ENCODE peak calls at places on chromosomes 2 and 18, in six cellular contexts. S is heart right ventricle; A is PC-3; T is choroid plexus epithelial cell; R is fibroblast of mammary gland; C is CD4-positive, alpha-beta memory T cell. K is an unnamed sample.
A peak's percentile ranks its signal among the peaks of the same experiment; 100 is the strongest.

GRCh38 chr18:10015941-10016819 is 102.4 kb downstream of the VAPA start:
- DNase-seq in A (peak; percentile 63), S (no peak), T (peak; percentile 96), R (peak; percentile 97), C (no peak), K (no peak)

GRCh38 chr2:206918258-206918657 is 21.1 kb upstream of the CPO start:
- DNase-seq in A (no peak), T (no peak), R (no peak), S (no peak), C (no peak), K (no peak)

GRCh38 chr2:32977228-32977758 is 30.5 kb downstream of the LTBP1 start:
- DNase-seq in A (peak; percentile 95), C (no peak), T (peak; percentile 24), R (peak; percentile 63), S (peak; percentile 85), K (no peak)

GRCh38 chr2:159600752-159601151 is 15.6 kb downstream of the BAZ2B start:
- DNase-seq in T (peak; percentile 69), C (no peak), R (peak; percentile 72), S (no peak), A (peak; percentile 92), K (no peak)

GRCh38 chr18:8960740-8961657 is 141.5 kb upstream of the NDUFV2 start:
- DNase-seq in S (no peak), A (peak; percentile 86), R (peak; percentile 85), T (peak; percentile 90), C (no peak), K (no peak)

GRCh38 chr2:26169226-26169625 is 3.7 kb upstream of the GAREM2 start:
- DNase-seq in T (no peak), A (no peak), R (no peak), S (no peak), C (no peak), K (no peak)

GRCh38 chr18:72871091-72871490 is 3.3 kb upstream of the NETO1 start:
- DNase-seq in S (no peak), C (no peak), T (peak; percentile 60), R (peak; percentile 60), A (peak; percentile 81), K (no peak)

GRCh38 chr2:71605173-71605641 is 151.8 kb downstream of the DYSF start:
- DNase-seq in R (no peak), S (no peak), C (no peak), T (no peak), A (no peak), K (peak; percentile 22)

GRCh38 chr2:96205888-96206287 is 2.7 kb downstream of the STARD7 start:
- DNase-seq in R (peak; percentile 88), A (peak; percentile 78), C (no peak), S (no peak), T (peak; percentile 38), K (no peak)

GRCh38 chr2:24824966-24825882 is 32.0 kb downstream of the CENPO start:
- DNase-seq in T (no peak), A (peak; percentile 20), R (peak; percentile 36), S (no peak), C (peak; percentile 45), K (no peak)

GRCh38 chr2:16124881-16125613 is 184.7 kb downstream of the MYCN start:
- DNase-seq in A (no peak), T (no peak), C (no peak), R (no peak), S (no peak), K (no peak)

GRCh38 chr2:189517847-189518535 is 62.6 kb downstream of the SLC40A1 start:
- DNase-seq in R (peak; percentile 30), T (peak; percentile 85), C (no peak), S (no peak), A (no peak), K (no peak)

GRCh38 chr2:232377319-232377718 is 1.2 kb upstream of the ALPP start:
- DNase-seq in R (no peak), S (no peak), A (no peak), C (no peak), T (no peak), K (peak; percentile 15)

GRCh38 chr2:98507940-98508689 is 63.5 kb downstream of the INPP4A start:
- DNase-seq in A (no peak), T (peak; percentile 35), C (no peak), S (peak; percentile 68), R (peak; percentile 65), K (no peak)

GRCh38 chr2:239596298-239596697 is 195.5 kb upstream of the HDAC4 start:
- DNase-seq in A (no peak), R (no peak), C (no peak), S (no peak), T (no peak), K (no peak)

GRCh38 chr2:231138699-231139098 is 13.9 kb upstream of the HTR2B start:
- DNase-seq in T (peak; percentile 94), C (no peak), S (no peak), A (no peak), R (no peak), K (no peak)

GRCh38 chr2:241541564-241542277 is 16.8 kb upstream of the BOK start:
- DNase-seq in C (no peak), R (no peak), S (no peak), A (no peak), T (no peak), K (no peak)

GRCh38 chr2:65382776-65383357 is 49.5 kb downstream of the SPRED2 start:
- DNase-seq in A (peak; percentile 99), R (peak; percentile 94), C (peak; percentile 80), S (peak; percentile 75), T (peak; percentile 87), K (peak; percentile 71)

GRCh38 chr18:69383191-69383590 is 17.5 kb upstream of the DOK6 start:
- DNase-seq in A (no peak), C (no peak), T (peak; percentile 26), S (no peak), R (peak; percentile 18), K (no peak)

GRCh38 chr2:241235396-241235795 is 46.9 kb downstream of the ANO7 start:
- DNase-seq in T (no peak), A (no peak), C (no peak), R (no peak), S (no peak), K (no peak)

DNA sequence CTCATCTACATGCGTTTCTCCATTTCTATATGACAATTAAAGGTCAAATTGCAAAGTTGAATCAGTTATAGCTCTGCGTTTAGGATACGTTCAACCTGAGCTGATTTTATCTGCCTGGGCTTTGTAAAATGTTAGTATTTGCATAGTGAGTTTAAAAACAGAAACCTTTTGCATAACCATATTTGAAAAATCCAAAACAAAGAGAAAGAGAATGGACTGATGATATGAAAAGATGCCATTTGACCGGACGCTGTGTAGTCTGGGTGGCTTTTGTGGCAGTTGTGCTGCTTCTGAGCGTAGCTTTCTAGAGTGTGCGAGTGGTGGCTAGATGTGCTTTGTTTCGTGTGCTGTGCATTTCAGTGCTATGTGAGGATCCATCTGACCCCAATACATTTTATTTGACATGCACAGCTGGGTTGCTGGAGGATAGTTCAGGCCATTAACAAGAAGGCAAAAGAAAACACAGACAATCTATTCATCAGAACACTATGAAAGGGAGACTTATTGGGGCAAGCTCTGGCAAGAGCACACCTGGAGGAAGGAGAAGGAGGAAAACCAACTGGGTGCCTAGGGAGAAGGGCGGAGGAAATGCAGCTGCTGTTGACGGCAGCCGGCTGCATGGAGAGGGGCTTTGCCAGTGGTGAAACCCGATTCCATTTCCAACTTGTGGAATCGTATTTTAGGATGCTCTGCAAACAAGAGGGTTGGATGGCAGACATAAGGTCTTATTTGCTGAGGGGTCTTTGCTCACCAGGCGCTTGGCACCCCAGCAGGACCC is 126.8 kb downstream of the ACOXL start:
- DNase-seq in S (no peak), C (no peak), T (no peak), A (no peak), R (no peak), K (no peak)
- H3K4me3 ChIP-seq in S (no peak overlapping the region), C (peak overlapping the region; percentile 36), T (no peak overlapping the region), A (no peak overlapping the region), R (no peak overlapping the region), K (peak overlapping the region; percentile 30)

GRCh38 chr2:3101016-3101703 is 276.5 kb downstream of the EIPR1 start:
- DNase-seq in C (no peak), A (no peak), S (no peak), T (no peak), R (no peak), K (no peak)

GRCh38 chr2:3102081-3102914 is 275.3 kb downstream of the EIPR1 start:
- DNase-seq in R (no peak), S (no peak), C (no peak), A (no peak), T (no peak), K (no peak)

GRCh38 chr2:3104261-3104660 is 273.4 kb downstream of the EIPR1 start:
- DNase-seq in A (no peak), R (no peak), T (no peak), S (no peak), C (no peak), K (no peak)

GRCh38 chr2:3101704-3102055 is 275.9 kb downstream of the EIPR1 start:
- DNase-seq in C (no peak), S (no peak), R (no peak), T (no peak), A (no peak), K (no peak)

DNA sequence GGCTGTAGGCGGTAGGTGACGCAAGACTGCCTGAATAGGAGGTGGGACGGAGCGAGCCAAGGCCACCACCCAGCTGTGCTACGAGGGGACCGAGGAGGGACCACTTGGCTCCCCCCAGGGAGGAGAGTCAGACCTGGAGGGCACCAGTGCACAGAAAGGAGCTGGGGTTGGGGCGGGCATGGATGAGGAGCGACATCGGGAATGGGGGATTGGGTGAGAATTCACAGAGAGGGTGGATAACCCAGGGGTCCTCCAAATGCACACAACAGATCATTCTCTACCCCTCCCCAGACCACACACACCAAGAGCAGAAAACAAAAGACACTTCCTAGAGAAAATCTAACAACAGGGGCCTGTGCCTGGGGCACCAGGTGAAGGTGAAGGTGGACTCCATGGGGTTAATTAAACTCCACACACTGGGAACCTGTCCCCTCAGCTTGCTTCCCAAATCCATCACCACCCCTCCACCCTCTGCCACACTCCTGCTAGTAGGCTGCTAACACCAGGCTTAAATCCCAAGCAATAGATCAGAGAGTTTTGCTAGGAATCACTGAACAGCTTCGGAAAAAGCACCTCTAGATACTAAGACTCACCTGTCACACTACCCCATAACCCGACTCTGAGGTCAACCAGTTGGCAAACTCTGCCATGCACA is 274.6 kb downstream of the EIPR1 start:
- DNase-seq in R (no peak), A (no peak), S (no peak), C (no peak), T (no peak), K (no peak)
- H3K4me3 ChIP-seq in R (no peak overlapping the region), A (no peak overlapping the region), S (no peak overlapping the region), C (no peak overlapping the region), T (no peak overlapping the region), K (no peak overlapping the region)

DNA sequence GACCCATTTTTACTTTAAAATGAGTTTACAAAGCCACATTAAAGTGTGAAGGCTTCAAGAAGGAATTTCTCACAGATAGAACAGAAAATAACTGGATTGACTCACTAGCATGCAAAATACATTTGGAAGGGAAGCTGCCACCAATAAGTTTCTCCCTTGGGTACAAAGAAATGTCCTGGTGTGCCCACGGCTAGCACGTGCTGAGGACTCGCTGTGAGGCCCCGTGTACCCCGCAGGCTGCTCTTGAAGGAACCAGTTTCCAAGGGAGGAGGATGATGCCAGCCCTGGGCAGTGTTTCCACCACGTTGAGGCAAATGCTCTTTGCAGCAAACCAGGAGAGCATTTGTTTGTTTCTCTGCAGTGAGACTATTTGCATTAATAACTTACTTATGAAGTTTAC is 207.3 kb downstream of the SH3RF3 start:
- DNase-seq in S (no peak), C (no peak), T (no peak), A (no peak), R (no peak), K (no peak)
- H3K4me3 ChIP-seq in S (no peak overlapping the region), C (no peak overlapping the region), T (no peak overlapping the region), A (peak overlapping the region; percentile 57), R (no peak overlapping the region), K (no peak overlapping the region)

GRCh38 chr2:132009874-132010521 is 151.8 kb downstream of the ANKRD30BL start:
- DNase-seq in A (no peak), C (no peak), R (no peak), S (no peak), T (no peak), K (no peak)
- H3K4me3 ChIP-seq in A (peak overlapping the region; percentile 37), C (no peak overlapping the region), R (no peak overlapping the region), S (peak overlapping the region; percentile 32), T (no peak overlapping the region), K (peak overlapping the region; percentile 40)

K was measured in dorsolateral prefrontal cortex.